ENCODE peak calls at places on chromosomes 13 and 19, in nine cellular contexts. One of them, this sample, is unnamed.

GRCh38 chr19:11657307-11657706 is 60.0 kb downstream of the ZNF627 start:
- DNase-seq in kidney epithelial cell: no peak
- DNase-seq in HCT116: no peak
- DNase-seq in coronary artery: no peak
- DNase-seq in CD8-positive, alpha-beta memory T cell: no peak
- DNase-seq in thoracic aorta: no peak
- DNase-seq in fibroblast of lung: no peak
- DNase-seq in body of pancreas: no peak
- DNase-seq in cardiac fibroblast: peak
- DNase-seq in this sample: no peak

GRCh38 chr13:42497798-42498197 is 76.2 kb upstream of the TNFSF11 start:
- DNase-seq in kidney epithelial cell: peak
- DNase-seq in cardiac fibroblast: peak
- DNase-seq in fibroblast of lung: peak
- DNase-seq in CD8-positive, alpha-beta memory T cell: no peak
- DNase-seq in coronary artery: no peak
- DNase-seq in body of pancreas: no peak
- DNase-seq in HCT116: no peak
- DNase-seq in thoracic aorta: no peak
- DNase-seq in this sample: peak

GRCh38 chr13:74886496-74886895 is 595.5 kb downstream of the TBC1D4 start:
- DNase-seq in kidney epithelial cell: no peak
- DNase-seq in CD8-positive, alpha-beta memory T cell: no peak
- DNase-seq in coronary artery: no peak
- DNase-seq in fibroblast of lung: peak
- DNase-seq in cardiac fibroblast: peak
- DNase-seq in body of pancreas: no peak
- DNase-seq in thoracic aorta: no peak
- DNase-seq in HCT116: no peak
- DNase-seq in this sample: peak

GRCh38 chr19:56838930-56839664 is 1.4 kb downstream of the PEG3 start:
- DNase-seq in fibroblast of lung: peak
- DNase-seq in kidney epithelial cell: peak
- DNase-seq in HCT116: no peak
- DNase-seq in cardiac fibroblast: peak
- DNase-seq in body of pancreas: peak
- DNase-seq in CD8-positive, alpha-beta memory T cell: no peak
- DNase-seq in thoracic aorta: peak
- DNase-seq in coronary artery: peak
- DNase-seq in this sample: peak

GRCh38 chr19:48683349-48683748 is 10.5 kb upstream of the NTN5 start:
- DNase-seq in thoracic aorta: no peak
- DNase-seq in body of pancreas: no peak
- DNase-seq in coronary artery: no peak
- DNase-seq in HCT116: no peak
- DNase-seq in CD8-positive, alpha-beta memory T cell: no peak
- DNase-seq in kidney epithelial cell: no peak
- DNase-seq in cardiac fibroblast: peak
- DNase-seq in fibroblast of lung: peak
- DNase-seq in this sample: peak

GRCh38 chr19:50979758-50980157 is 4.0 kb downstream of the KLK7 start:
- DNase-seq in body of pancreas: no peak
- DNase-seq in coronary artery: no peak
- DNase-seq in fibroblast of lung: no peak
- DNase-seq in thoracic aorta: no peak
- DNase-seq in kidney epithelial cell: no peak
- DNase-seq in HCT116: no peak
- DNase-seq in cardiac fibroblast: no peak
- DNase-seq in CD8-positive, alpha-beta memory T cell: no peak
- DNase-seq in this sample: no peak

GRCh38 chr19:8017808-8018207 is 12.4 kb upstream of the ELAVL1 start:
- DNase-seq in body of pancreas: no peak
- DNase-seq in HCT116: no peak
- DNase-seq in coronary artery: no peak
- DNase-seq in thoracic aorta: no peak
- DNase-seq in cardiac fibroblast: no peak
- DNase-seq in CD8-positive, alpha-beta memory T cell: peak
- DNase-seq in kidney epithelial cell: no peak
- DNase-seq in fibroblast of lung: no peak
- DNase-seq in this sample: no peak

GRCh38 chr19:42178791-42179500 is 38.5 kb downstream of the DEDD2 start:
- DNase-seq in CD8-positive, alpha-beta memory T cell: no peak
- DNase-seq in cardiac fibroblast: no peak
- DNase-seq in body of pancreas: no peak
- DNase-seq in kidney epithelial cell: no peak
- DNase-seq in thoracic aorta: no peak
- DNase-seq in coronary artery: no peak
- DNase-seq in fibroblast of lung: no peak
- DNase-seq in HCT116: no peak
- DNase-seq in this sample: no peak

GRCh38 chr13:26679945-26680516 is 80.6 kb downstream of the GPR12 start:
- DNase-seq in cardiac fibroblast: no peak
- DNase-seq in thoracic aorta: no peak
- DNase-seq in kidney epithelial cell: peak
- DNase-seq in HCT116: no peak
- DNase-seq in fibroblast of lung: peak
- DNase-seq in body of pancreas: no peak
- DNase-seq in CD8-positive, alpha-beta memory T cell: no peak
- DNase-seq in coronary artery: no peak
- DNase-seq in this sample: no peak

GRCh38 chr19:16036941-16037340 is 39.4 kb upstream of the TPM4 start:
- DNase-seq in kidney epithelial cell: no peak
- DNase-seq in thoracic aorta: no peak
- DNase-seq in HCT116: no peak
- DNase-seq in CD8-positive, alpha-beta memory T cell: no peak
- DNase-seq in body of pancreas: no peak
- DNase-seq in cardiac fibroblast: no peak
- DNase-seq in fibroblast of lung: no peak
- DNase-seq in coronary artery: no peak
- DNase-seq in this sample: no peak

GRCh38 chr13:72166102-72166660 is 299.2 kb upstream of the DACH1 start:
- DNase-seq in fibroblast of lung: no peak
- DNase-seq in thoracic aorta: no peak
- DNase-seq in body of pancreas: no peak
- DNase-seq in HCT116: no peak
- DNase-seq in coronary artery: no peak
- DNase-seq in kidney epithelial cell: no peak
- DNase-seq in cardiac fibroblast: no peak
- DNase-seq in CD8-positive, alpha-beta memory T cell: no peak
- DNase-seq in this sample: peak

GRCh38 chr19:29499261-29499920 is 26.4 kb upstream of the VSTM2B start:
- DNase-seq in CD8-positive, alpha-beta memory T cell: no peak
- DNase-seq in HCT116: no peak
- DNase-seq in cardiac fibroblast: no peak
- DNase-seq in thoracic aorta: no peak
- DNase-seq in kidney epithelial cell: no peak
- DNase-seq in body of pancreas: no peak
- DNase-seq in coronary artery: no peak
- DNase-seq in fibroblast of lung: no peak
- DNase-seq in this sample: no peak

GRCh38 chr13:44884076-44884729 is 105.1 kb downstream of the NUFIP1 start:
- DNase-seq in fibroblast of lung: peak
- DNase-seq in body of pancreas: no peak
- DNase-seq in CD8-positive, alpha-beta memory T cell: no peak
- DNase-seq in thoracic aorta: no peak
- DNase-seq in kidney epithelial cell: no peak
- DNase-seq in coronary artery: no peak
- DNase-seq in HCT116: no peak
- DNase-seq in cardiac fibroblast: peak
- DNase-seq in this sample: peak

GRCh38 chr13:76764429-76764828 is 121.8 kb downstream of the KCTD12 start:
- DNase-seq in body of pancreas: no peak
- DNase-seq in fibroblast of lung: peak
- DNase-seq in CD8-positive, alpha-beta memory T cell: no peak
- DNase-seq in thoracic aorta: no peak
- DNase-seq in cardiac fibroblast: peak
- DNase-seq in kidney epithelial cell: no peak
- DNase-seq in coronary artery: peak
- DNase-seq in HCT116: no peak
- DNase-seq in this sample: no peak

GRCh38 chr19:58572818-58573657 is at the start of gene MZF1:
- DNase-seq in HCT116: peak
- DNase-seq in fibroblast of lung: peak
- DNase-seq in kidney epithelial cell: peak
- DNase-seq in thoracic aorta: peak
- DNase-seq in cardiac fibroblast: peak
- DNase-seq in body of pancreas: peak
- DNase-seq in coronary artery: peak
- DNase-seq in CD8-positive, alpha-beta memory T cell: peak
- DNase-seq in this sample: peak

GRCh38 chr19:17281391-17282304 is at the start of gene ANKLE1:
- DNase-seq in fibroblast of lung: no peak
- DNase-seq in coronary artery: no peak
- DNase-seq in HCT116: no peak
- DNase-seq in body of pancreas: no peak
- DNase-seq in CD8-positive, alpha-beta memory T cell: no peak
- DNase-seq in cardiac fibroblast: no peak
- DNase-seq in kidney epithelial cell: no peak
- DNase-seq in thoracic aorta: no peak
- DNase-seq in this sample: no peak

GRCh38 chr19:29942404-29943261 is 594 bp downstream of the URI1 start:
- DNase-seq in thoracic aorta: no peak
- DNase-seq in fibroblast of lung: peak
- DNase-seq in body of pancreas: peak
- DNase-seq in coronary artery: no peak
- DNase-seq in cardiac fibroblast: peak
- DNase-seq in HCT116: no peak
- DNase-seq in kidney epithelial cell: no peak
- DNase-seq in CD8-positive, alpha-beta memory T cell: peak
- DNase-seq in this sample: peak

GRCh38 chr13:110187501-110188161 is 119.3 kb downstream of the COL4A1 start:
- DNase-seq in coronary artery: no peak
- DNase-seq in CD8-positive, alpha-beta memory T cell: no peak
- DNase-seq in body of pancreas: peak
- DNase-seq in thoracic aorta: no peak
- DNase-seq in kidney epithelial cell: no peak
- DNase-seq in fibroblast of lung: peak
- DNase-seq in cardiac fibroblast: peak
- DNase-seq in HCT116: no peak
- DNase-seq in this sample: peak

GRCh38 chr19:12015015-12015752 is 20.3 kb downstream of the ZNF433 start:
- DNase-seq in coronary artery: no peak
- DNase-seq in thoracic aorta: no peak
- DNase-seq in CD8-positive, alpha-beta memory T cell: no peak
- DNase-seq in HCT116: no peak
- DNase-seq in body of pancreas: no peak
- DNase-seq in fibroblast of lung: peak
- DNase-seq in kidney epithelial cell: no peak
- DNase-seq in cardiac fibroblast: no peak
- DNase-seq in this sample: no peak

GRCh38 chr19:10624585-10624984 is 768 bp upstream of the SLC44A2 start:
- DNase-seq in fibroblast of lung: no peak
- DNase-seq in cardiac fibroblast: no peak
- DNase-seq in CD8-positive, alpha-beta memory T cell: no peak
- DNase-seq in thoracic aorta: no peak
- DNase-seq in kidney epithelial cell: no peak
- DNase-seq in body of pancreas: no peak
- DNase-seq in HCT116: no peak
- DNase-seq in coronary artery: no peak
- DNase-seq in this sample: no peak
- H3K4me3 ChIP-seq in fibroblast of lung: peak
- H3K4me3 ChIP-seq in cardiac fibroblast: no peak
- H3K4me3 ChIP-seq in CD8-positive, alpha-beta memory T cell: no peak
- H3K4me3 ChIP-seq in thoracic aorta: peak
- H3K4me3 ChIP-seq in kidney epithelial cell: no peak
- H3K4me3 ChIP-seq in body of pancreas: no peak
- H3K4me3 ChIP-seq in HCT116: peak
- H3K4me3 ChIP-seq in coronary artery: peak
- H3K4me3 ChIP-seq in this sample: peak

GRCh38 chr13:41313659-41314197 is 2.7 kb downstream of the NAA16 start:
- DNase-seq in thoracic aorta: no peak
- DNase-seq in body of pancreas: no peak
- DNase-seq in kidney epithelial cell: no peak
- DNase-seq in cardiac fibroblast: no peak
- DNase-seq in HCT116: no peak
- DNase-seq in coronary artery: no peak
- DNase-seq in fibroblast of lung: no peak
- DNase-seq in CD8-positive, alpha-beta memory T cell: no peak
- DNase-seq in this sample: no peak
- H3K4me3 ChIP-seq in thoracic aorta: no peak
- H3K4me3 ChIP-seq in body of pancreas: no peak
- H3K4me3 ChIP-seq in kidney epithelial cell: no peak
- H3K4me3 ChIP-seq in cardiac fibroblast: no peak
- H3K4me3 ChIP-seq in HCT116: no peak
- H3K4me3 ChIP-seq in coronary artery: no peak
- H3K4me3 ChIP-seq in fibroblast of lung: peak
- H3K4me3 ChIP-seq in CD8-positive, alpha-beta memory T cell: no peak
- H3K4me3 ChIP-seq in this sample: peak

GRCh38 chr19:46404884-46405658 is 8.3 kb downstream of the CCDC8 start:
- DNase-seq in HCT116: no peak
- DNase-seq in thoracic aorta: no peak
- DNase-seq in kidney epithelial cell: no peak
- DNase-seq in coronary artery: no peak
- DNase-seq in body of pancreas: peak
- DNase-seq in CD8-positive, alpha-beta memory T cell: no peak
- DNase-seq in fibroblast of lung: peak
- DNase-seq in cardiac fibroblast: peak
- DNase-seq in this sample: no peak
- H3K4me3 ChIP-seq in HCT116: no peak
- H3K4me3 ChIP-seq in thoracic aorta: peak
- H3K4me3 ChIP-seq in kidney epithelial cell: peak
- H3K4me3 ChIP-seq in coronary artery: peak
- H3K4me3 ChIP-seq in body of pancreas: no peak
- H3K4me3 ChIP-seq in CD8-positive, alpha-beta memory T cell: no peak
- H3K4me3 ChIP-seq in fibroblast of lung: no peak
- H3K4me3 ChIP-seq in cardiac fibroblast: no peak
- H3K4me3 ChIP-seq in this sample: no peak

GRCh38 chr19:54661846-54662489 is 817 bp upstream of the LILRB4 start:
- DNase-seq in HCT116: no peak
- DNase-seq in body of pancreas: no peak
- DNase-seq in fibroblast of lung: no peak
- DNase-seq in kidney epithelial cell: no peak
- DNase-seq in coronary artery: no peak
- DNase-seq in CD8-positive, alpha-beta memory T cell: no peak
- DNase-seq in thoracic aorta: no peak
- DNase-seq in cardiac fibroblast: no peak
- DNase-seq in this sample: no peak

GRCh38 chr19:54660306-54660705 is 2.5 kb upstream of the LILRB4 start:
- DNase-seq in CD8-positive, alpha-beta memory T cell: no peak
- DNase-seq in cardiac fibroblast: no peak
- DNase-seq in fibroblast of lung: no peak
- DNase-seq in coronary artery: no peak
- DNase-seq in body of pancreas: no peak
- DNase-seq in HCT116: no peak
- DNase-seq in thoracic aorta: no peak
- DNase-seq in kidney epithelial cell: no peak
- DNase-seq in this sample: no peak

GRCh38 chr19:54660967-54661366 is 1.8 kb upstream of the LILRB4 start:
- DNase-seq in thoracic aorta: no peak
- DNase-seq in body of pancreas: no peak
- DNase-seq in cardiac fibroblast: no peak
- DNase-seq in coronary artery: no peak
- DNase-seq in kidney epithelial cell: no peak
- DNase-seq in fibroblast of lung: no peak
- DNase-seq in HCT116: no peak
- DNase-seq in CD8-positive, alpha-beta memory T cell: no peak
- DNase-seq in this sample: no peak

GRCh38 chr19:54665530-54665929 is 2.7 kb downstream of the LILRB4 start:
- DNase-seq in CD8-positive, alpha-beta memory T cell: no peak
- DNase-seq in thoracic aorta: no peak
- DNase-seq in fibroblast of lung: no peak
- DNase-seq in kidney epithelial cell: no peak
- DNase-seq in HCT116: no peak
- DNase-seq in coronary artery: no peak
- DNase-seq in body of pancreas: no peak
- DNase-seq in cardiac fibroblast: no peak
- DNase-seq in this sample: no peak

GRCh38 chr19:54662730-54663129 is at the start of gene LILRB4:
- DNase-seq in HCT116: no peak
- DNase-seq in fibroblast of lung: no peak
- DNase-seq in kidney epithelial cell: no peak
- DNase-seq in thoracic aorta: no peak
- DNase-seq in cardiac fibroblast: no peak
- DNase-seq in coronary artery: no peak
- DNase-seq in CD8-positive, alpha-beta memory T cell: no peak
- DNase-seq in body of pancreas: no peak
- DNase-seq in this sample: no peak
- H3K4me3 ChIP-seq in HCT116: no peak
- H3K4me3 ChIP-seq in fibroblast of lung: no peak
- H3K4me3 ChIP-seq in kidney epithelial cell: no peak
- H3K4me3 ChIP-seq in thoracic aorta: peak
- H3K4me3 ChIP-seq in cardiac fibroblast: no peak
- H3K4me3 ChIP-seq in coronary artery: no peak
- H3K4me3 ChIP-seq in CD8-positive, alpha-beta memory T cell: no peak
- H3K4me3 ChIP-seq in body of pancreas: no peak
- H3K4me3 ChIP-seq in this sample: no peak